ENCODE peak calls at places on chromosomes 5 and 9, in five cellular contexts. R, F, G, U and W are unnamed samples.

GRCh38 chr5:88758584-88758983 is 124.4 kb downstream of the MEF2C start:
- DNase-seq in R (no peak), F (no peak), G (no peak), U (no peak), W (no peak)

GRCh38 chr5:180289433-180289832 is 2.5 kb downstream of the MAPK9 start:
- DNase-seq in R (no peak), F (no peak), G (no peak), U (no peak), W (no peak)

GRCh38 chr5:28779161-28779754 is 1740.9 kb upstream of the CDH9 start:
- DNase-seq in R (no peak), F (no peak), G (no peak), U (no peak), W (no peak)

GRCh38 chr5:15844253-15844652 is 335.3 kb downstream of the MARCHF11 start:
- DNase-seq in R (no peak), F (no peak), G (no peak), U (no peak), W (no peak)

GRCh38 chr9:133073264-133074000 is 11.7 kb downstream of the CEL start:
- DNase-seq in R (no peak), F (no peak), G (no peak), U (peak), W (no peak)

GRCh38 chr5:135569755-135570452 is 8.9 kb downstream of the CXCL14 start:
- DNase-seq in R (no peak), F (no peak), G (no peak), U (no peak), W (peak)

GRCh38 chr9:87427851-87428506 is 69.7 kb upstream of the DAPK1 start:
- DNase-seq in R (no peak), F (no peak), G (no peak), U (no peak), W (no peak)

GRCh38 chr5:135341021-135341666 is 57.9 kb downstream of the MACROH2A1 start:
- DNase-seq in R (no peak), F (peak), G (no peak), U (peak), W (no peak)

GRCh38 chr9:84300271-84300670 is 40.3 kb downstream of the SLC28A3 start:
- DNase-seq in R (no peak), F (peak), G (no peak), U (no peak), W (no peak)

GRCh38 chr5:62587737-62588136 is 9.1 kb downstream of the LRRC70 start:
- DNase-seq in R (no peak), F (no peak), G (no peak), U (no peak), W (no peak)

GRCh38 chr5:73619606-73620334 is 6.2 kb upstream of the ARHGEF28 start:
- DNase-seq in R (no peak), F (no peak), G (no peak), U (no peak), W (no peak)

GRCh38 chr9:131411719-131412681 is 18.1 kb downstream of the PRRC2B start:
- DNase-seq in R (no peak), F (no peak), G (no peak), U (no peak), W (peak)

GRCh38 chr9:131407717-131408195 is 13.9 kb downstream of the PRRC2B start:
- DNase-seq in R (peak), F (no peak), G (no peak), U (no peak), W (no peak)

GRCh38 chr9:131406567-131407436 is 12.9 kb downstream of the PRRC2B start:
- DNase-seq in R (no peak), F (no peak), G (no peak), U (no peak), W (no peak)

GRCh38 chr9:131409458-131409992 is 15.6 kb downstream of the PRRC2B start:
- DNase-seq in R (no peak), F (no peak), G (no peak), U (no peak), W (no peak)

GRCh38 chr9:131410051-131410491 is 16.2 kb downstream of the PRRC2B start:
- DNase-seq in R (no peak), F (no peak), G (no peak), U (no peak), W (no peak)
- H3K27ac ChIP-seq in R (peak), F (no peak), G (no peak), U (no peak), W (peak)

GRCh38 chr9:35547889-35548418 is 57.1 kb upstream of the TESK1 start:
- DNase-seq in R (no peak), F (no peak), G (no peak), U (no peak), W (no peak)
- H3K27ac ChIP-seq in R (no peak), F (no peak), G (no peak), U (no peak), W (no peak)

GRCh38 chr5:59893436-59894227 is at the start of gene PDE4D:
- DNase-seq in R (peak), F (peak), G (no peak), U (peak), W (peak)
- H3K27ac ChIP-seq in R (no peak), F (no peak), G (no peak), U (no peak), W (no peak)

GRCh38 chr9:137089232-137089947 is 2.6 kb downstream of the MAN1B1 start:
- DNase-seq in R (no peak), F (no peak), G (no peak), U (no peak), W (no peak)
- H3K27ac ChIP-seq in R (no peak), F (no peak), G (no peak), U (no peak), W (no peak)

DNA sequence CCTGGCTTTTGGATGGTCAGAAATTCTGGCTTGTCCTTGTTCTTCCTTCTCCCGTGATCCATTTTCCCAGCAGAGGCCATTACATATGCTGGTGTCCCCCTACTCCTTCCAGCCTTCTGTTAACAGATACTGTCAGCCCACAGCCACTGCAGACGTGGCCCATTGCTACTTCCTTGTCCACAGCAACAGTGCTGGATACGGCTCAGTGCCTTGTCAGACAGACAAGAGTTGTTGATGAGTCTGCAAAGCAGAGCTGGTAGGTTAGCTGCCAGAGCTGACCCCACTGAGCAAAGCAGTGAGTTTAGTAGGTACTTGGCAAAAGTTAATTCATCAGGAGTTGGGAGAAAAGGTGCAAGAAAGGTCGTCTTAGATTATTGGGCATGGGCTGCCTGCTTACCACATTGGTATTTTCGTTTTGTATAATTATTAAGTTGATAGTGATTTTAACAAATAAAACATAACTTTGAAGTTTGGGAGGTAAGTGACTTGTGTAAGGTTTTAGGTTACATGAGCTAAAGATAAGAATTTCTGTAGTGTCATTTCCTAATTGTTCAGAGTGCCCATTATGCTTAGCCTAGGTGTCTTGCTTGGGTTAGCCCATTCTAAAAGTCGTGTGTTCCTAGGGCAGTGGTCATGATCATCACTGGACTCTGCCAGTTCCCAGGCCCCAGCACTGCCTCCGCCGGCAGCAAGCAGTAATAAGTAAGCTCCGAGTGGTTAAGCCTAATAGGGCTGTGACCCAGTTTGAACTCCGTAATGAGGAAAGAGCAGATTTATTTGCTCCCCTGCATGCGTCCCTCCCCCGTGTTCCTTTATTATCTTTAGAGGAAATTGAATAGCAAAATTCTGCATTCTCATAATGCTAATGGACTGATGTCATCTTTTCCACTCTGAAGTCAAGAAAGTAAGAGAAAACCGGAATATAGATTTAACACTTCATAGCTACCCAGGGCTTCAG is 292.0 kb downstream of the FANCC start:
- DNase-seq in R (peak), F (peak), G (no peak), U (peak), W (no peak)
- H3K27ac ChIP-seq in R (peak), F (peak), G (no peak), U (peak), W (peak)

GRCh38 chr5:68251386-68251785 is 35.8 kb downstream of the PIK3R1 start:
- DNase-seq in R (no peak), F (no peak), G (peak), U (no peak), W (no peak)
- H3K27ac ChIP-seq in R (peak), F (peak), G (peak), U (peak), W (peak)

GRCh38 chr5:177094224-177095087 is 7.7 kb downstream of the FGFR4 start:
- DNase-seq in R (no peak), F (no peak), G (no peak), U (no peak), W (no peak)
- H3K27ac ChIP-seq in R (no peak), F (no peak), G (no peak), U (no peak), W (peak)

GRCh38 chr9:36030871-36031270 is 5.8 kb upstream of the RECK start:
- DNase-seq in R (no peak), F (no peak), G (no peak), U (no peak), W (no peak)

GRCh38 chr9:36033788-36034187 is 2.9 kb upstream of the RECK start:
- DNase-seq in R (no peak), F (no peak), G (no peak), U (no peak), W (no peak)

GRCh38 chr9:36029202-36029601 is 7.5 kb upstream of the RECK start:
- DNase-seq in R (no peak), F (no peak), G (no peak), U (no peak), W (no peak)

GRCh38 chr9:36031774-36032565 is 4.7 kb upstream of the RECK start:
- DNase-seq in R (no peak), F (no peak), G (no peak), U (no peak), W (no peak)

GRCh38 chr9:36029765-36030528 is 6.8 kb upstream of the RECK start:
- DNase-seq in R (no peak), F (no peak), G (no peak), U (no peak), W (no peak)
- H3K27ac ChIP-seq in R (no peak), F (peak), G (no peak), U (peak), W (no peak)

DNA sequence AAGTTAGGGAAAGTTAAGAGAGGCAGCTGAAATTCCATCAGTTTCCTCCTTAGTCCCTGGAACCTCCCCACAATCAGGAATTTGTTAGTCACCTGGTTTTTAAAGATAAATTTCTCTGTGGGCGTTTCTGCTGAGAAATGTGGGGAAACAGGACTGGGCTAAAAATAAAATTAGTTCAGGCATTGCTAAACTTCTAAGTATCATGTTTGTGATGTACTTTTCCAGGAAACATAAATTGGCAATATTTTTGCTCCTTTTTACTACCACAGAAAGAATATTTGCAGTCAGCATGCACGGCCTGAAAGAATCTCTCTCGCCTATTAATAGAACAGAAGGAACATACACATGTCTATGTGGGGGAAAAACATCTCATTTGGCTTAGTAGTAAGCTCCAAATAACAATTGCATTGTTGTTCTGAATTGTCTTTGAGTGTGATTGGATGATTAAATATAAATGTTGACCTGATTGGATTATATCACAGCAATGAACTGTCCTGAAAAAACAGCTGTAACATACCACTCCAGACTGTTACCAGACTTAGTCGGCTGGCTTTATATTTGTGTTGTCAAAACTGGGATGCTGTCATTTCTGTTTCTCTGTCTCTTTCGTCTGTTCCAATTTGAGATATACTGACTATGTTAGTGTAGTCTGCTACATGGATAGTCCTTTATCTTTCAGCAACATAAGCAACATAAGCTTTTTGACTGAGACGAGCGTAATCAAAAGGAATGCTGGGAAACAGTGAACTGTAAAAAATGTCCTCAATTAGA is 12.9 kb downstream of the TJP2 start:
- DNase-seq in R (no peak), F (no peak), G (no peak), U (no peak), W (no peak)
- H3K27ac ChIP-seq in R (peak), F (peak), G (no peak), U (peak), W (no peak)